ENCODE peak calls at places on chromosomes 4 and X, in eight cellular contexts. One of them, this sample, is unnamed. For H3K9me3, the result is how much of the 10 kb centered on the place peaks cover.

GRCh38 chr4:76198411-76199237 is 15.0 kb downstream of the SCARB2 start:
- DNase-seq in thoracic aorta: no peak
- DNase-seq in vagina: no peak
- DNase-seq in naive thymus-derived CD4-positive, alpha-beta T cell: no peak
- DNase-seq in fibroblast of lung: peak
- DNase-seq in SK-N-SH: peak
- DNase-seq in T-helper 17 cell: no peak
- DNase-seq in CD4-positive, alpha-beta memory T cell: no peak
- DNase-seq in this sample: no peak

GRCh38 chr4:23856630-23857029 is 33.2 kb downstream of the PPARGC1A start:
- DNase-seq in thoracic aorta: no peak
- DNase-seq in fibroblast of lung: no peak
- DNase-seq in SK-N-SH: no peak
- DNase-seq in CD4-positive, alpha-beta memory T cell: no peak
- DNase-seq in T-helper 17 cell: no peak
- DNase-seq in vagina: no peak
- DNase-seq in naive thymus-derived CD4-positive, alpha-beta T cell: no peak
- DNase-seq in this sample: peak

GRCh38 chr4:121822796-121823504 is 733 bp downstream of the CCNA2 start:
- DNase-seq in T-helper 17 cell: peak
- DNase-seq in fibroblast of lung: peak
- DNase-seq in thoracic aorta: peak
- DNase-seq in vagina: no peak
- DNase-seq in SK-N-SH: peak
- DNase-seq in CD4-positive, alpha-beta memory T cell: peak
- DNase-seq in naive thymus-derived CD4-positive, alpha-beta T cell: peak
- DNase-seq in this sample: peak

GRCh38 chrX:38172596-38172995 is 48.1 kb downstream of the SRPX start:
- DNase-seq in naive thymus-derived CD4-positive, alpha-beta T cell: no peak
- DNase-seq in T-helper 17 cell: no peak
- DNase-seq in thoracic aorta: no peak
- DNase-seq in SK-N-SH: no peak
- DNase-seq in vagina: no peak
- DNase-seq in CD4-positive, alpha-beta memory T cell: no peak
- DNase-seq in fibroblast of lung: no peak
- DNase-seq in this sample: no peak

GRCh38 chr4:48290146-48290772 is 20.6 kb upstream of the TEC start:
- DNase-seq in SK-N-SH: peak
- DNase-seq in thoracic aorta: no peak
- DNase-seq in CD4-positive, alpha-beta memory T cell: no peak
- DNase-seq in fibroblast of lung: peak
- DNase-seq in naive thymus-derived CD4-positive, alpha-beta T cell: no peak
- DNase-seq in T-helper 17 cell: no peak
- DNase-seq in vagina: no peak
- DNase-seq in this sample: no peak

GRCh38 chr4:84887824-84888223 is 78.7 kb downstream of the WDFY3 start:
- DNase-seq in fibroblast of lung: peak
- DNase-seq in CD4-positive, alpha-beta memory T cell: no peak
- DNase-seq in SK-N-SH: no peak
- DNase-seq in T-helper 17 cell: no peak
- DNase-seq in thoracic aorta: no peak
- DNase-seq in naive thymus-derived CD4-positive, alpha-beta T cell: no peak
- DNase-seq in vagina: no peak
- DNase-seq in this sample: no peak

GRCh38 chrX:23954396-23954795 is 46.6 kb downstream of the CXorf58 start:
- DNase-seq in thoracic aorta: no peak
- DNase-seq in fibroblast of lung: no peak
- DNase-seq in SK-N-SH: no peak
- DNase-seq in T-helper 17 cell: no peak
- DNase-seq in naive thymus-derived CD4-positive, alpha-beta T cell: no peak
- DNase-seq in vagina: no peak
- DNase-seq in CD4-positive, alpha-beta memory T cell: no peak
- DNase-seq in this sample: no peak

GRCh38 chr4:89598602-89599001 is 238.4 kb downstream of the SNCA start:
- DNase-seq in naive thymus-derived CD4-positive, alpha-beta T cell: no peak
- DNase-seq in SK-N-SH: peak
- DNase-seq in T-helper 17 cell: no peak
- DNase-seq in CD4-positive, alpha-beta memory T cell: no peak
- DNase-seq in vagina: no peak
- DNase-seq in thoracic aorta: no peak
- DNase-seq in fibroblast of lung: peak
- DNase-seq in this sample: no peak

GRCh38 chrX:138847930-138848329 is 136.4 kb upstream of the FGF13 start:
- DNase-seq in T-helper 17 cell: no peak
- DNase-seq in naive thymus-derived CD4-positive, alpha-beta T cell: no peak
- DNase-seq in vagina: no peak
- DNase-seq in SK-N-SH: no peak
- DNase-seq in fibroblast of lung: peak
- DNase-seq in thoracic aorta: no peak
- DNase-seq in CD4-positive, alpha-beta memory T cell: no peak
- DNase-seq in this sample: no peak

GRCh38 chrX:39869846-39870601 is 227.7 kb downstream of the BCOR start:
- DNase-seq in vagina: no peak
- DNase-seq in thoracic aorta: no peak
- DNase-seq in fibroblast of lung: peak
- DNase-seq in SK-N-SH: no peak
- DNase-seq in CD4-positive, alpha-beta memory T cell: peak
- DNase-seq in naive thymus-derived CD4-positive, alpha-beta T cell: peak
- DNase-seq in T-helper 17 cell: peak
- DNase-seq in this sample: no peak

GRCh38 chr4:150588341-150588740 is 6.4 kb downstream of the MAB21L2 start:
- DNase-seq in T-helper 17 cell: no peak
- DNase-seq in vagina: no peak
- DNase-seq in fibroblast of lung: no peak
- DNase-seq in CD4-positive, alpha-beta memory T cell: no peak
- DNase-seq in naive thymus-derived CD4-positive, alpha-beta T cell: no peak
- DNase-seq in thoracic aorta: no peak
- DNase-seq in SK-N-SH: no peak
- DNase-seq in this sample: no peak

GRCh38 chr4:121784975-121785374 is 16.1 kb upstream of the EXOSC9 start:
- DNase-seq in SK-N-SH: no peak
- DNase-seq in thoracic aorta: no peak
- DNase-seq in vagina: no peak
- DNase-seq in CD4-positive, alpha-beta memory T cell: no peak
- DNase-seq in T-helper 17 cell: no peak
- DNase-seq in fibroblast of lung: peak
- DNase-seq in naive thymus-derived CD4-positive, alpha-beta T cell: no peak
- DNase-seq in this sample: no peak

GRCh38 chrX:149032449-149032848 is 472.7 kb downstream of the IDS start:
- DNase-seq in fibroblast of lung: no peak
- DNase-seq in thoracic aorta: no peak
- DNase-seq in CD4-positive, alpha-beta memory T cell: no peak
- DNase-seq in naive thymus-derived CD4-positive, alpha-beta T cell: no peak
- DNase-seq in SK-N-SH: no peak
- DNase-seq in T-helper 17 cell: no peak
- DNase-seq in vagina: no peak
- DNase-seq in this sample: no peak

GRCh38 chr4:76589872-76590846 is 155.1 kb downstream of the SHROOM3 start:
- DNase-seq in fibroblast of lung: peak
- DNase-seq in SK-N-SH: peak
- DNase-seq in T-helper 17 cell: no peak
- DNase-seq in vagina: no peak
- DNase-seq in CD4-positive, alpha-beta memory T cell: no peak
- DNase-seq in thoracic aorta: no peak
- DNase-seq in naive thymus-derived CD4-positive, alpha-beta T cell: no peak
- DNase-seq in this sample: no peak

GRCh38 chrX:110964761-110965160 is 131.2 kb upstream of the PAK3 start:
- DNase-seq in CD4-positive, alpha-beta memory T cell: no peak
- DNase-seq in naive thymus-derived CD4-positive, alpha-beta T cell: no peak
- DNase-seq in SK-N-SH: no peak
- DNase-seq in fibroblast of lung: no peak
- DNase-seq in T-helper 17 cell: no peak
- DNase-seq in thoracic aorta: no peak
- DNase-seq in vagina: no peak
- DNase-seq in this sample: no peak

GRCh38 chr4:7021930-7022658 is 21.1 kb upstream of the TADA2B start:
- DNase-seq in vagina: no peak
- DNase-seq in thoracic aorta: no peak
- DNase-seq in naive thymus-derived CD4-positive, alpha-beta T cell: no peak
- DNase-seq in SK-N-SH: no peak
- DNase-seq in fibroblast of lung: peak
- DNase-seq in T-helper 17 cell: no peak
- DNase-seq in CD4-positive, alpha-beta memory T cell: no peak
- DNase-seq in this sample: no peak

GRCh38 chr4:16026155-16026761 is 57.6 kb downstream of the PROM1 start:
- DNase-seq in naive thymus-derived CD4-positive, alpha-beta T cell: peak
- DNase-seq in thoracic aorta: no peak
- DNase-seq in fibroblast of lung: peak
- DNase-seq in vagina: no peak
- DNase-seq in SK-N-SH: peak
- DNase-seq in CD4-positive, alpha-beta memory T cell: peak
- DNase-seq in T-helper 17 cell: peak
- DNase-seq in this sample: no peak

GRCh38 chr4:38092701-38093100 is 132.5 kb downstream of the PTTG2 start:
- DNase-seq in naive thymus-derived CD4-positive, alpha-beta T cell: no peak
- DNase-seq in fibroblast of lung: no peak
- DNase-seq in vagina: no peak
- DNase-seq in CD4-positive, alpha-beta memory T cell: no peak
- DNase-seq in SK-N-SH: no peak
- DNase-seq in thoracic aorta: no peak
- DNase-seq in T-helper 17 cell: no peak
- DNase-seq in this sample: no peak

GRCh38 chr4:104465201-104465600 is 29.5 kb downstream of the CXXC4 start:
- DNase-seq in fibroblast of lung: peak
- DNase-seq in SK-N-SH: no peak
- DNase-seq in vagina: no peak
- DNase-seq in CD4-positive, alpha-beta memory T cell: no peak
- DNase-seq in T-helper 17 cell: no peak
- DNase-seq in thoracic aorta: no peak
- DNase-seq in naive thymus-derived CD4-positive, alpha-beta T cell: no peak
- DNase-seq in this sample: no peak

GRCh38 chr4:107589269-107589668 is 130.8 kb downstream of the PAPSS1 start:
- DNase-seq in fibroblast of lung: no peak
- DNase-seq in naive thymus-derived CD4-positive, alpha-beta T cell: no peak
- DNase-seq in thoracic aorta: no peak
- DNase-seq in vagina: no peak
- DNase-seq in CD4-positive, alpha-beta memory T cell: no peak
- DNase-seq in T-helper 17 cell: no peak
- DNase-seq in SK-N-SH: no peak
- DNase-seq in this sample: no peak

DNA sequence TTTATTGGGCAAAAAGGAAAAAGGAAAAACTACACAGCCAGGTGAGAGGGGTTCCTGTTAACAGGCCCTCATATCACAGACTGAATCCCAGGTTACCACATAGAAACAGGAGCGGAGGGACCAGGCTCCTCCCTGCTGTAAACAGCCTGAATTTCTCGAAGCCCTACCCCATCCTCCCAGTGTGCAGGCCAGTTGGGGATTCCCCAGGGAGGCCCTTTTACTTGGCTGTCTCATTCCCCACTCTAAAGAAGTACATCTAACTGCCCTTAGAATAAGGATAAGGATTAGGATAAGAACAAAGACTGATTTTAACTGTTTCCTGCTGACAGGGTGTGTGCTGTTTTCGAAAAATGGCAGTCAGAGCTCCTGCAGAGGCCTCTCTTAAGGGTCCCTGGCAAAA is 133.7 kb downstream of the PAPSS1 start:
- DNase-seq in fibroblast of lung: no peak
- DNase-seq in thoracic aorta: no peak
- DNase-seq in CD4-positive, alpha-beta memory T cell: no peak
- DNase-seq in vagina: no peak
- DNase-seq in T-helper 17 cell: no peak
- DNase-seq in SK-N-SH: no peak
- DNase-seq in naive thymus-derived CD4-positive, alpha-beta T cell: no peak
- DNase-seq in this sample: no peak
- H3K9me3 ChIP-seq in fibroblast of lung: under half
- H3K9me3 ChIP-seq in thoracic aorta: under half
- H3K9me3 ChIP-seq in CD4-positive, alpha-beta memory T cell: under half
- H3K9me3 ChIP-seq in vagina: under half
- H3K9me3 ChIP-seq in T-helper 17 cell: under half
- H3K9me3 ChIP-seq in SK-N-SH: under half
- H3K9me3 ChIP-seq in naive thymus-derived CD4-positive, alpha-beta T cell: under half
- H3K9me3 ChIP-seq in this sample: under half

GRCh38 chrX:45368705-45369104 is 168.0 kb upstream of the DIPK2B start:
- DNase-seq in vagina: no peak
- DNase-seq in T-helper 17 cell: no peak
- DNase-seq in thoracic aorta: no peak
- DNase-seq in CD4-positive, alpha-beta memory T cell: no peak
- DNase-seq in naive thymus-derived CD4-positive, alpha-beta T cell: no peak
- DNase-seq in SK-N-SH: no peak
- DNase-seq in fibroblast of lung: no peak
- DNase-seq in this sample: no peak
- H3K9me3 ChIP-seq in vagina: under half
- H3K9me3 ChIP-seq in T-helper 17 cell: under half
- H3K9me3 ChIP-seq in thoracic aorta: under half
- H3K9me3 ChIP-seq in CD4-positive, alpha-beta memory T cell: under half
- H3K9me3 ChIP-seq in naive thymus-derived CD4-positive, alpha-beta T cell: under half
- H3K9me3 ChIP-seq in SK-N-SH: under half
- H3K9me3 ChIP-seq in fibroblast of lung: under half
- H3K9me3 ChIP-seq in this sample: under half

DNA sequence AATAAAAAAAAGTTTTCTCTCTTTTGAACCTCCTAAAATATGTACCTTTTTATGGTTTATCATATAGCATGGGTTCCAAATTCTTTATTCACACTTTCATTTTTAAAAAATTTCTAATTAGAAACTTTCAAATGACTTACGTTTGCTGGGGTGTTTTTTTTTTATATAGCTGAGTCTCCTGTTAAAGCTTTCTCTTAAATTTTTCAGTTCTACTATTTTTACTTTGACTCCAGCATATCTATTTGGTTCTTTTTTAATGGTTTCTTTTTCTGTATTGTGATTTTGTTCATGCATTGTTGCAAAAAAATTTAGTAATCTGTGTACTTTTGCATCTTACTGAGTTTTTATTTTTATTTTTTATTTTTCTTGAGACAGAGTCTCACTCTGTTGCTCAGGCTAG is 22.3 kb downstream of the ZNF718 start:
- DNase-seq in T-helper 17 cell: no peak
- DNase-seq in SK-N-SH: no peak
- DNase-seq in thoracic aorta: no peak
- DNase-seq in naive thymus-derived CD4-positive, alpha-beta T cell: no peak
- DNase-seq in CD4-positive, alpha-beta memory T cell: no peak
- DNase-seq in fibroblast of lung: no peak
- DNase-seq in vagina: no peak
- DNase-seq in this sample: no peak
- H3K9me3 ChIP-seq in T-helper 17 cell: under half
- H3K9me3 ChIP-seq in SK-N-SH: under half
- H3K9me3 ChIP-seq in thoracic aorta: half or more
- H3K9me3 ChIP-seq in naive thymus-derived CD4-positive, alpha-beta T cell: under half
- H3K9me3 ChIP-seq in CD4-positive, alpha-beta memory T cell: under half
- H3K9me3 ChIP-seq in fibroblast of lung: under half
- H3K9me3 ChIP-seq in vagina: half or more
- H3K9me3 ChIP-seq in this sample: under half

GRCh38 chr4:177052211-177052725 is 257.4 kb upstream of the NEIL3 start:
- DNase-seq in SK-N-SH: no peak
- DNase-seq in T-helper 17 cell: no peak
- DNase-seq in naive thymus-derived CD4-positive, alpha-beta T cell: no peak
- DNase-seq in thoracic aorta: no peak
- DNase-seq in fibroblast of lung: no peak
- DNase-seq in vagina: no peak
- DNase-seq in CD4-positive, alpha-beta memory T cell: no peak
- DNase-seq in this sample: no peak
- H3K9me3 ChIP-seq in SK-N-SH: under half
- H3K9me3 ChIP-seq in T-helper 17 cell: under half
- H3K9me3 ChIP-seq in naive thymus-derived CD4-positive, alpha-beta T cell: under half
- H3K9me3 ChIP-seq in thoracic aorta: under half
- H3K9me3 ChIP-seq in fibroblast of lung: under half
- H3K9me3 ChIP-seq in vagina: under half
- H3K9me3 ChIP-seq in CD4-positive, alpha-beta memory T cell: under half
- H3K9me3 ChIP-seq in this sample: under half

GRCh38 chrX:153794897-153795816 is 689 bp downstream of the SSR4 start:
- DNase-seq in naive thymus-derived CD4-positive, alpha-beta T cell: no peak
- DNase-seq in thoracic aorta: no peak
- DNase-seq in T-helper 17 cell: no peak
- DNase-seq in CD4-positive, alpha-beta memory T cell: no peak
- DNase-seq in vagina: no peak
- DNase-seq in SK-N-SH: no peak
- DNase-seq in fibroblast of lung: no peak
- DNase-seq in this sample: no peak
- H3K9me3 ChIP-seq in naive thymus-derived CD4-positive, alpha-beta T cell: under half
- H3K9me3 ChIP-seq in thoracic aorta: under half
- H3K9me3 ChIP-seq in T-helper 17 cell: under half
- H3K9me3 ChIP-seq in CD4-positive, alpha-beta memory T cell: under half
- H3K9me3 ChIP-seq in vagina: under half
- H3K9me3 ChIP-seq in SK-N-SH: under half
- H3K9me3 ChIP-seq in fibroblast of lung: under half
- H3K9me3 ChIP-seq in this sample: under half

This sample was measured in right lobe of liver.